ENCODE peak calls at places on chromosomes 16 and 17, in seven cellular contexts. One of them, this sample, is unnamed.

GRCh38 chr17:51668963-51669246 is 408.6 kb downstream of the UTP18 start:
- DNase-seq in GM12878: no peak
- DNase-seq in prostate gland: no peak
- DNase-seq in ovary: no peak
- DNase-seq in endothelial cell of umbilical vein: no peak
- DNase-seq in H54: no peak
- DNase-seq in GM12892: no peak
- DNase-seq in this sample: no peak

GRCh38 chr16:30069575-30070462 is 4.3 kb downstream of the ALDOA start:
- DNase-seq in GM12878: no peak
- DNase-seq in prostate gland: no peak
- DNase-seq in ovary: peak
- DNase-seq in endothelial cell of umbilical vein: no peak
- DNase-seq in H54: no peak
- DNase-seq in GM12892: no peak
- DNase-seq in this sample: no peak

GRCh38 chr16:23048164-23048563 is 101.1 kb downstream of the USP31 start:
- DNase-seq in GM12878: no peak
- DNase-seq in prostate gland: no peak
- DNase-seq in ovary: no peak
- DNase-seq in endothelial cell of umbilical vein: no peak
- DNase-seq in H54: no peak
- DNase-seq in GM12892: no peak
- DNase-seq in this sample: no peak

GRCh38 chr16:88650749-88651275 is at the start of gene CYBA:
- DNase-seq in GM12878: peak
- DNase-seq in prostate gland: peak
- DNase-seq in ovary: peak
- DNase-seq in endothelial cell of umbilical vein: peak
- DNase-seq in H54: no peak
- DNase-seq in GM12892: peak
- DNase-seq in this sample: peak

GRCh38 chr16:10376229-10376628 is 9.6 kb upstream of the ATF7IP2 start:
- DNase-seq in GM12878: no peak
- DNase-seq in prostate gland: no peak
- DNase-seq in ovary: no peak
- DNase-seq in endothelial cell of umbilical vein: no peak
- DNase-seq in H54: no peak
- DNase-seq in GM12892: no peak
- DNase-seq in this sample: no peak

GRCh38 chr17:30164531-30164930 is 47.9 kb downstream of the NSRP1 start:
- DNase-seq in GM12878: no peak
- DNase-seq in prostate gland: no peak
- DNase-seq in ovary: no peak
- DNase-seq in endothelial cell of umbilical vein: no peak
- DNase-seq in H54: no peak
- DNase-seq in GM12892: no peak
- DNase-seq in this sample: no peak

GRCh38 chr16:89422905-89423630 is 67.3 kb downstream of the ANKRD11 start:
- DNase-seq in GM12878: peak
- DNase-seq in prostate gland: no peak
- DNase-seq in ovary: no peak
- DNase-seq in endothelial cell of umbilical vein: no peak
- DNase-seq in H54: peak
- DNase-seq in GM12892: peak
- DNase-seq in this sample: no peak

GRCh38 chr16:90019543-90020259 is 445 bp upstream of the DBNDD1 start:
- DNase-seq in GM12878: no peak
- DNase-seq in prostate gland: no peak
- DNase-seq in ovary: peak
- DNase-seq in endothelial cell of umbilical vein: peak
- DNase-seq in H54: peak
- DNase-seq in GM12892: no peak
- DNase-seq in this sample: peak

GRCh38 chr17:50280068-50280467 is 5.8 kb downstream of the TMEM92 start:
- DNase-seq in GM12878: no peak
- DNase-seq in prostate gland: no peak
- DNase-seq in ovary: no peak
- DNase-seq in endothelial cell of umbilical vein: no peak
- DNase-seq in H54: no peak
- DNase-seq in GM12892: peak
- DNase-seq in this sample: no peak

GRCh38 chr16:13896543-13897182 is 23.3 kb upstream of the ERCC4 start:
- DNase-seq in GM12878: no peak
- DNase-seq in prostate gland: no peak
- DNase-seq in ovary: no peak
- DNase-seq in endothelial cell of umbilical vein: no peak
- DNase-seq in H54: no peak
- DNase-seq in GM12892: no peak
- DNase-seq in this sample: no peak

GRCh38 chr16:11145173-11145820 is 110.7 kb downstream of the SOCS1 start:
- DNase-seq in GM12878: no peak
- DNase-seq in prostate gland: no peak
- DNase-seq in ovary: no peak
- DNase-seq in endothelial cell of umbilical vein: no peak
- DNase-seq in H54: no peak
- DNase-seq in GM12892: no peak
- DNase-seq in this sample: no peak

GRCh38 chr17:73305845-73306836 is 5.7 kb downstream of the CDC42EP4 start:
- DNase-seq in GM12878: no peak
- DNase-seq in prostate gland: no peak
- DNase-seq in ovary: no peak
- DNase-seq in endothelial cell of umbilical vein: peak
- DNase-seq in H54: no peak
- DNase-seq in GM12892: no peak
- DNase-seq in this sample: no peak

GRCh38 chr17:19768046-19768782 is 20.1 kb upstream of the ALDH3A1 start:
- DNase-seq in GM12878: no peak
- DNase-seq in prostate gland: no peak
- DNase-seq in ovary: no peak
- DNase-seq in endothelial cell of umbilical vein: peak
- DNase-seq in H54: no peak
- DNase-seq in GM12892: no peak
- DNase-seq in this sample: no peak

GRCh38 chr16:81900456-81900855 is 110.8 kb downstream of the SDR42E1 start:
- DNase-seq in GM12878: no peak
- DNase-seq in prostate gland: no peak
- DNase-seq in ovary: no peak
- DNase-seq in endothelial cell of umbilical vein: no peak
- DNase-seq in H54: no peak
- DNase-seq in GM12892: no peak
- DNase-seq in this sample: no peak

GRCh38 chr16:31148896-31149295 is 970 bp downstream of the PRSS36 start:
- DNase-seq in GM12878: no peak
- DNase-seq in prostate gland: no peak
- DNase-seq in ovary: no peak
- DNase-seq in endothelial cell of umbilical vein: no peak
- DNase-seq in H54: no peak
- DNase-seq in GM12892: no peak
- DNase-seq in this sample: no peak

GRCh38 chr16:31149332-31149731 is 534 bp downstream of the PRSS36 start:
- DNase-seq in GM12878: no peak
- DNase-seq in prostate gland: no peak
- DNase-seq in ovary: no peak
- DNase-seq in endothelial cell of umbilical vein: no peak
- DNase-seq in H54: no peak
- DNase-seq in GM12892: no peak
- DNase-seq in this sample: no peak

GRCh38 chr16:31149894-31150890 is at the start of gene PRSS36:
- DNase-seq in GM12878: no peak
- DNase-seq in prostate gland: no peak
- DNase-seq in ovary: no peak
- DNase-seq in endothelial cell of umbilical vein: no peak
- DNase-seq in H54: no peak
- DNase-seq in GM12892: no peak
- DNase-seq in this sample: no peak

GRCh38 chr16:31147574-31147973 is 2.3 kb downstream of the PRSS36 start:
- DNase-seq in GM12878: no peak
- DNase-seq in prostate gland: no peak
- DNase-seq in ovary: no peak
- DNase-seq in endothelial cell of umbilical vein: no peak
- DNase-seq in H54: no peak
- DNase-seq in GM12892: no peak
- DNase-seq in this sample: no peak

GRCh38 chr16:31148281-31148728 is 1.6 kb downstream of the PRSS36 start:
- DNase-seq in GM12878: no peak
- DNase-seq in prostate gland: peak
- DNase-seq in ovary: no peak
- DNase-seq in endothelial cell of umbilical vein: no peak
- DNase-seq in H54: no peak
- DNase-seq in GM12892: no peak
- DNase-seq in this sample: no peak
- TF ChIP-seq POLR2A in GM12878: no peak
- TF ChIP-seq POLR2A in prostate gland: no peak
- TF ChIP-seq POLR2A in ovary: no peak
- TF ChIP-seq POLR2A in endothelial cell of umbilical vein: no peak
- TF ChIP-seq POLR2A in H54: no peak
- TF ChIP-seq POLR2A in GM12892: no peak
- TF ChIP-seq POLR2A in this sample: no peak

GRCh38 chr16:86590501-86591144 is 12.3 kb downstream of the FOXL1 start:
- DNase-seq in GM12878: no peak
- DNase-seq in prostate gland: no peak
- DNase-seq in ovary: no peak
- DNase-seq in endothelial cell of umbilical vein: peak
- DNase-seq in H54: no peak
- DNase-seq in GM12892: no peak
- DNase-seq in this sample: no peak
- TF ChIP-seq POLR2A in GM12878: no peak
- TF ChIP-seq POLR2A in prostate gland: no peak
- TF ChIP-seq POLR2A in ovary: no peak
- TF ChIP-seq POLR2A in endothelial cell of umbilical vein: no peak
- TF ChIP-seq POLR2A in H54: no peak
- TF ChIP-seq POLR2A in GM12892: no peak
- TF ChIP-seq POLR2A in this sample: no peak

GRCh38 chr17:82494236-82495055 is 25.1 kb upstream of the FOXK2 start:
- DNase-seq in GM12878: peak
- DNase-seq in prostate gland: peak
- DNase-seq in ovary: peak
- DNase-seq in endothelial cell of umbilical vein: peak
- DNase-seq in H54: peak
- DNase-seq in GM12892: peak
- DNase-seq in this sample: peak

GRCh38 chr17:82493517-82493840 is 26.1 kb upstream of the FOXK2 start:
- DNase-seq in GM12878: no peak
- DNase-seq in prostate gland: no peak
- DNase-seq in ovary: no peak
- DNase-seq in endothelial cell of umbilical vein: no peak
- DNase-seq in H54: no peak
- DNase-seq in GM12892: no peak
- DNase-seq in this sample: no peak

GRCh38 chr17:82496529-82497434 is 22.8 kb upstream of the FOXK2 start:
- DNase-seq in GM12878: peak
- DNase-seq in prostate gland: peak
- DNase-seq in ovary: peak
- DNase-seq in endothelial cell of umbilical vein: peak
- DNase-seq in H54: peak
- DNase-seq in GM12892: peak
- DNase-seq in this sample: peak

GRCh38 chr17:82497483-82498405 is 21.8 kb upstream of the FOXK2 start:
- DNase-seq in GM12878: no peak
- DNase-seq in prostate gland: no peak
- DNase-seq in ovary: peak
- DNase-seq in endothelial cell of umbilical vein: peak
- DNase-seq in H54: no peak
- DNase-seq in GM12892: no peak
- DNase-seq in this sample: peak

DNA sequence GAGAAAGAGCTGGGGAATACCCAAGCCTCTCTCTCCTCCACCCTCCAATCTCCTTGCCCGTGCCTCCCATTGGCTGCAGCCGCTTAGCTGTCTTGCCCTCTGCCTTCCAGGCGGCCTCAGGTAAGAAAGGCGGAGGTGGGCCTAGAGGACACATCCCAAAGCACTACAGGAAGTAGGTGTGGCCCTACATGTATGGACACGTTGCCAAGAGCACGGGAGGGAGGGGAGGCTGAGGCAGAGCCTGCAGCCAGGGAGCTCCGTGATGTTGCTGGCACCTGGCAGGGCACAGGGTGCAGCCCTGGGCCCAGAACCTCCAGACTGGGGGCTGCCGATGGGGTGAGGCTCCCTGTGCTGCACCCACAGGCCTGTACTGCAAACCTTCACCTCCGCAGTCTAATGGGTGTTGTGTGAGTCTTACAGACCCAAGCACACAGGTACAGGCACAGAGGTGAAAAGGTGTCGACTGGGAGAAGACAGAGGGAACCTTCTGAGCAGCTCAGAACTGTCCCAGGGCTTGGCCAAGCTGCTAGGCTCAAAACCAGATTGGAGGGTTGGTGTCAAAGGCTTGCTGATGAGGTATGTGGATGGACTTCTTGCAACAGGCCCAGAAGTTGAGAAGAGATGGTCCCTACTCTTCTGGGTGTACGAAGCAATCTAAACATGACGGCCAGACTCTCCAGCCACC is 23.5 kb upstream of the FOXK2 start:
- DNase-seq in GM12878: no peak
- DNase-seq in prostate gland: no peak
- DNase-seq in ovary: no peak
- DNase-seq in endothelial cell of umbilical vein: no peak
- DNase-seq in H54: no peak
- DNase-seq in GM12892: no peak
- DNase-seq in this sample: no peak
- TF ChIP-seq POLR2A in GM12878: no peak
- TF ChIP-seq POLR2A in prostate gland: no peak
- TF ChIP-seq POLR2A in ovary: no peak
- TF ChIP-seq POLR2A in endothelial cell of umbilical vein: no peak
- TF ChIP-seq POLR2A in H54: no peak
- TF ChIP-seq POLR2A in GM12892: no peak
- TF ChIP-seq POLR2A in this sample: no peak

GRCh38 chr17:81094744-81095607 is 60.0 kb downstream of the BAIAP2 start:
- DNase-seq in GM12878: peak
- DNase-seq in prostate gland: no peak
- DNase-seq in ovary: peak
- DNase-seq in endothelial cell of umbilical vein: peak
- DNase-seq in H54: peak
- DNase-seq in GM12892: no peak
- DNase-seq in this sample: peak
- TF ChIP-seq POLR2A in GM12878: no peak
- TF ChIP-seq POLR2A in prostate gland: no peak
- TF ChIP-seq POLR2A in ovary: no peak
- TF ChIP-seq POLR2A in endothelial cell of umbilical vein: no peak
- TF ChIP-seq POLR2A in H54: no peak
- TF ChIP-seq POLR2A in GM12892: no peak
- TF ChIP-seq POLR2A in this sample: no peak

This sample was measured in erythroblast.